ENCODE peak calls at places on chromosomes 11 and 22, in seven cellular contexts. D is CD4-positive, alpha-beta T cell; P is cardiac fibroblast; A is neural crest cell; H is stomach; U is kidney epithelial cell; X is heart left ventricle. G is an unnamed sample.

GRCh38 chr11:29051935-29052334 is 943.7 kb downstream of the METTL15 start:
- DNase-seq in D (no peak), P (peak), A (no peak), H (no peak), U (no peak), X (no peak), G (no peak)

GRCh38 chr11:102155676-102156075 is 45.4 kb downstream of the YAP1 start:
- DNase-seq in D (no peak), P (no peak), A (no peak), H (no peak), U (no peak), X (no peak), G (no peak)

GRCh38 chr11:3723014-3723708 is 52.0 kb upstream of the CHRNA10 start:
- DNase-seq in D (no peak), P (peak), A (no peak), H (no peak), U (no peak), X (no peak), G (no peak)

GRCh38 chr11:111419641-111420327 is 40.7 kb upstream of the POU2AF1 start:
- DNase-seq in D (no peak), P (no peak), A (no peak), H (peak), U (no peak), X (no peak), G (no peak)

GRCh38 chr22:19357270-19358105 is 66.0 kb upstream of the CLTCL1 start:
- DNase-seq in D (no peak), P (no peak), A (no peak), H (no peak), U (no peak), X (no peak), G (no peak)

GRCh38 chr22:40580631-40581030 is 55.9 kb downstream of the MRTFA start:
- DNase-seq in D (no peak), P (no peak), A (no peak), H (no peak), U (no peak), X (no peak), G (no peak)

GRCh38 chr11:73465019-73465675 is 88.9 kb downstream of the RELT start:
- DNase-seq in D (no peak), P (no peak), A (no peak), H (no peak), U (no peak), X (no peak), G (no peak)

GRCh38 chr22:38843716-38844660 is at the start of gene NPTXR:
- DNase-seq in D (peak), P (no peak), A (peak), H (peak), U (no peak), X (peak), G (peak)

GRCh38 chr11:1014276-1014675 is 22.2 kb downstream of the MUC6 start:
- DNase-seq in D (no peak), P (no peak), A (no peak), H (no peak), U (no peak), X (no peak), G (no peak)

GRCh38 chr11:8056810-8057463 is 24.1 kb upstream of the TUB start:
- DNase-seq in D (no peak), P (peak), A (no peak), H (peak), U (peak), X (peak), G (no peak)

GRCh38 chr11:70456921-70457532 is 58.7 kb downstream of the CTTN start:
- DNase-seq in D (no peak), P (peak), A (no peak), H (no peak), U (peak), X (no peak), G (no peak)

GRCh38 chr11:103699216-103699615 is 337.2 kb upstream of the DDI1 start:
- DNase-seq in D (no peak), P (no peak), A (no peak), H (no peak), U (no peak), X (no peak), G (no peak)

GRCh38 chr11:128862913-128863660 is 4.0 kb downstream of the KCNJ1 start:
- DNase-seq in D (no peak), P (peak), A (no peak), H (no peak), U (peak), X (no peak), G (no peak)

GRCh38 chr11:36622431-36623136 is 24.5 kb upstream of the RAG2 start:
- DNase-seq in D (no peak), P (peak), A (no peak), H (no peak), U (no peak), X (no peak), G (no peak)

GRCh38 chr11:17828311-17828751 is 93.8 kb downstream of the KCNC1 start:
- DNase-seq in D (no peak), P (no peak), A (no peak), H (peak), U (no peak), X (peak), G (no peak)

GRCh38 chr11:2268911-2269600 is 1.3 kb downstream of the ASCL2 start:
- DNase-seq in D (peak), P (peak), A (peak), H (peak), U (no peak), X (peak), G (peak)

GRCh38 chr11:63020671-63021255 is 5.1 kb upstream of the SLC22A8 start:
- DNase-seq in D (no peak), P (no peak), A (peak), H (no peak), U (no peak), X (no peak), G (peak)

DNA sequence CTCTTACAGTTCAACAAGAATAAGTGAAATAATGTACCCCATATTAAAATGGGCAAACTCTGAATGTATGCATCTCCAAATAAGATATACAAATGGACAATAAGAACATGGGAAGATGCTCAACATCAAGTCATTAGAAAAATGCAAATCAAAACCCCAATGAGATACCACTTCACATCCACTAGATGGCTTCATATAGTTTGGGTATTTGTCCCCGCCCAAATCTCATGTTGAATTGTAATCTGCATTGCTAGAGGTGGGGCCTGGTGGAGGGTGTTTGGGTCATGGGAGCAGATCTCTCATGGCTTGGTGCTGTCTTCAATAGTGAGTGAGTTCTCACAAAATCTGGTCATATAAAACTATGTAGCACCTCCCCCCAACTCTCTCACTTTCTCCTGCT is 5.7 kb downstream of the MPZL2 start:
- DNase-seq in D (no peak), P (no peak), A (no peak), H (no peak), U (no peak), X (no peak), G (no peak)
- TF ChIP-seq CTCF in D (no peak), P (peak), A (peak), H (peak), U (peak), X (no peak), G (no peak)

DNA sequence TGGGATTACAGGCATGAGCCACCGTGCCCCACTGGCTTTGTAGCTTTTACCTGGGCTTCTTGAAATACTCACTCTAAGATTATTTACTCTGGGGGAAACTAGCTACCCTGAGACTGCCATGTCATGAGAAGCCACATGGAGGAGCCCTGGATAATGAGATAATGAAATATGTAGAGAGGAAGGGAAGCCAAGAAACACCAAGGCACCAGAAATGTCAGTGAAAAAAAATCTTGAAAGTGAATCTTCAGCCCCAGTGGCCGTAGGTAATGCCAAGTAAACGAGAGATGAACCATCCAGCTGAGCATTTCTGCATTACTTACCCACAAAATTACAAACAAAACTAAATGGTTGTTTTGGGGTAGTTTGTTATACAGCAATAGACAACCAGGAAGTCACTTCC is 125.6 kb downstream of the APIP start:
- DNase-seq in D (no peak), P (peak), A (no peak), H (no peak), U (no peak), X (no peak), G (no peak)
- TF ChIP-seq CTCF in D (no peak), P (no peak), A (peak), H (no peak), U (no peak), X (no peak), G (no peak)

GRCh38 chr22:17336061-17336460 is 33.2 kb upstream of the CECR2 start:
- DNase-seq in D (no peak), P (no peak), A (no peak), H (no peak), U (no peak), X (no peak), G (no peak)

GRCh38 chr22:17332109-17332508 is 37.2 kb upstream of the CECR2 start:
- DNase-seq in D (no peak), P (no peak), A (no peak), H (no peak), U (no peak), X (no peak), G (no peak)

GRCh38 chr22:17337639-17338038 is 31.6 kb upstream of the CECR2 start:
- DNase-seq in D (no peak), P (no peak), A (no peak), H (no peak), U (no peak), X (no peak), G (no peak)

GRCh38 chr22:17334054-17334453 is 35.2 kb upstream of the CECR2 start:
- DNase-seq in D (no peak), P (no peak), A (no peak), H (no peak), U (no peak), X (no peak), G (no peak)

GRCh38 chr22:17334983-17335382 is 34.3 kb upstream of the CECR2 start:
- DNase-seq in D (no peak), P (no peak), A (no peak), H (no peak), U (no peak), X (no peak), G (no peak)
- TF ChIP-seq CTCF in D (no peak), P (no peak), A (no peak), H (no peak), U (no peak), X (no peak), G (no peak)

GRCh38 chr11:69413015-69413801 is 68.3 kb upstream of the LINC01488 start:
- DNase-seq in D (no peak), P (no peak), A (no peak), H (no peak), U (no peak), X (no peak), G (no peak)

GRCh38 chr11:69413993-69414392 is 67.5 kb upstream of the LINC01488 start:
- DNase-seq in D (no peak), P (no peak), A (no peak), H (no peak), U (no peak), X (no peak), G (no peak)

GRCh38 chr11:69406060-69406459 is 75.4 kb upstream of the LINC01488 start:
- DNase-seq in D (no peak), P (no peak), A (no peak), H (no peak), U (no peak), X (no peak), G (no peak)

GRCh38 chr11:69411257-69411924 is 70.1 kb upstream of the LINC01488 start:
- DNase-seq in D (no peak), P (no peak), A (no peak), H (no peak), U (no peak), X (no peak), G (no peak)

GRCh38 chr11:69409812-69410645 is 71.4 kb upstream of the LINC01488 start:
- DNase-seq in D (no peak), P (no peak), A (no peak), H (no peak), U (no peak), X (no peak), G (no peak)
- TF ChIP-seq CTCF in D (no peak), P (no peak), A (no peak), H (no peak), U (no peak), X (no peak), G (no peak)

GRCh38 chr11:113690619-113691569 is 15.2 kb downstream of the TMPRSS5 start:
- DNase-seq in D (no peak), P (peak), A (peak), H (peak), U (no peak), X (no peak), G (peak)
- TF ChIP-seq CTCF in D (no peak), P (peak), A (peak), H (peak), U (peak), X (peak), G (peak)

GRCh38 chr11:127420139-127420538 is 419.6 kb upstream of the KIRREL3 start:
- DNase-seq in D (no peak), P (no peak), A (no peak), H (no peak), U (no peak), X (no peak), G (no peak)
- TF ChIP-seq CTCF in D (no peak), P (no peak), A (peak), H (no peak), U (no peak), X (no peak), G (no peak)

DNA sequence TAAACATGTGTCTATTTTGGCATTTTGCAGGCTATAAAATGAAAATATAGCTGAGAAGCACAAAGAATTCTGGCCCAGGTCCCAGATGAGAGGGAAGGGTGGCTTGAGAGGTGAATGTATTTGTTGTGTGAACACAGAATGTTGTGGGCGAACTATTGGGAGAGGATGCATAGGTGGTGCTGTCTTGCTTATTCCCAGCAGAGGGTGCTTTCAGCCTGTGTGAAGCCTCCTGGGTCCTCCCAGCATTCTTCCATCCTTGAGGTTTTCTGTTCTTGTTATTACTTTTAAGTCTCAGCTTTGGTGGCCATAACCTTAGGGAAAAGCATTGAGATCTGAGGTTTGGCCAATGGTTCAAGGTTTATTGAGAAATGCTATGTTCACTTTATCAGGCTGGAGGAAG is 108.7 kb upstream of the SNX19 start:
- DNase-seq in D (no peak), P (peak), A (no peak), H (no peak), U (no peak), X (no peak), G (peak)
- TF ChIP-seq CTCF in D (no peak), P (peak), A (peak), H (no peak), U (peak), X (no peak), G (peak)

GRCh38 chr22:22380098-22381030 is 128.2 kb downstream of the ZNF280B start:
- DNase-seq in D (no peak), P (no peak), A (no peak), H (no peak), U (no peak), X (no peak), G (peak)
- TF ChIP-seq CTCF in D (no peak), P (no peak), A (peak), H (no peak), U (no peak), X (no peak), G (peak)

DNA sequence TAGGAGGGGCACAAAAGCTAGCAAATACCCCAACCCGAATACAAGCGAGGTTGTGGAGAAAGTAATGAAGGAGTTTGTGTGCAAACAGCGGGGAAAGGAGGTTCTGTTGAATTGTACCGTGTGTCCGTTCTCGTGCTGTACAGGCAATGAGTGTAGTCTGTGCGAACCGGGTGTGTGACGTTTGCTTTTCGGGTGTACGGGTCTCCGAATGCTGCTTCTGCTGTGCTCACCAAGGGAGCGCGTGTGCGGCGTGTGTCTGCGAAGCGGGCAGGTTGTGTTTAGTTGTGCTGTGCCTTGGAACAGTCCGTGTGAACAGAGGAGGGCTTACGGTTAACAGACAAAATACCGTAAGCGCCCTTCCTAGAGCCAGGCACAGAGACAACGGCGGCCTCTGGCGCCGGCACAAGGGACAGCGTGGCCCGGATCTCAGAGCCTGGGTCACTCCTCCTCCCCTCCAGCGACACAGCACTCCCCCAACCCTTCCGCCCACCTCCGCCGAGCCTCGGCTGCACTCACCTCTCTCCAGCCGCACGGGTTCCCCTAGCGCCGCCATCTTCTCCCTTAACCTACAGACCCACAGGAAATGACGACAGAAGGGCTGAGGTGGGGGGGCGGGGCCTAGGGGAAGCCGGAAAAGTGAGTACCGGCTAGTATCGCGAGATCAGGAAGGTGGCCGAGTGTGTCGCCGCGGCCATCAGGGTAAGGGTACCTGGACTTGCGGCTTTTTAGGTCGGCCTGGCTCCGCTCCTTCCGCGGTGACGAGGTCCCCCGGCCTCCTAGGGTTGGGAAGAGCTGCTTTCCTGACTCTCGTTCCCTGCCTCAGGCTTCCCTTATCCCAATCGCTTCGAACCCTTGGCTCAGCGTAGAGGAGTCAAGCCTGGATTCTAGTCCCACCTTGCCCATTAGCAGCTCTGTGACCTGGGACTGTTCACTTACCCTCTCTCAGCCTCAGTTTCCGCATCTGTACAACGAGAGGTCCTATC is at the start of gene LIN7C:
- DNase-seq in D (peak), P (peak), A (peak), H (peak), U (peak), X (peak), G (peak)
- TF ChIP-seq CTCF in D (no peak), P (no peak), A (no peak), H (no peak), U (no peak), X (no peak), G (peak)